ENCODE peak calls at places on chromosomes 2 and 18, in seven cellular contexts. J is dorsolateral prefrontal cortex; W is T-helper 9 cell; K is activated naive CD4-positive, alpha-beta T cell; A is cardiac muscle cell; N is cardiac fibroblast; P is DMS79 treated with DMSO at 0.1 percent for 48 hours. M is an unnamed sample.
A peak's percentile ranks its signal among the peaks of the same experiment; 100 is the strongest.

GRCh38 chr2:151904807-151905206 is 76.6 kb upstream of the ARL5A start:
- DNase-seq in N (no peak), A (no peak), P (no peak), W (no peak), J (no peak), K (no peak), M (peak; percentile 9)

GRCh38 chr2:106193491-106193976 is 567 bp downstream of the UXS1 start:
- DNase-seq in N (no peak), P (peak; percentile 35), A (no peak), K (peak; percentile 57), W (peak; percentile 21), J (no peak), M (no peak)

GRCh38 chr2:121164042-121164441 is 121.0 kb downstream of the TFCP2L1 start:
- DNase-seq in K (no peak), A (no peak), W (no peak), N (no peak), P (no peak), J (no peak), M (no peak)

GRCh38 chr18:32308493-32309120 is 118.8 kb downstream of the MEP1B start:
- DNase-seq in N (peak; percentile 93), P (no peak), J (no peak), K (no peak), A (peak; percentile 93), W (no peak), M (no peak)

GRCh38 chr2:209383212-209383611 is 40.6 kb upstream of the MAP2 start:
- DNase-seq in J (no peak), P (no peak), K (no peak), N (peak; percentile 92), W (no peak), A (peak; percentile 76), M (no peak)

GRCh38 chr18:67600181-67600631 is 83.7 kb upstream of the DSEL start:
- DNase-seq in J (no peak), K (no peak), A (peak; percentile 56), P (no peak), W (no peak), N (peak; percentile 83), M (no peak)

GRCh38 chr2:39696838-39697237 is 31.1 kb downstream of the TMEM178A start:
- DNase-seq in A (peak; percentile 85), J (no peak), N (peak; percentile 94), P (no peak), W (no peak), K (no peak), M (peak; percentile 6)

GRCh38 chr2:50529600-50530218 is 502.2 kb downstream of the NRXN1 start:
- DNase-seq in J (no peak), P (peak; percentile 46), W (no peak), K (no peak), A (peak; percentile 62), N (peak; percentile 65), M (no peak)

GRCh38 chr2:187580462-187581124 is 26.4 kb upstream of the TFPI start:
- DNase-seq in A (peak; percentile 88), W (no peak), P (no peak), J (no peak), N (peak; percentile 92), K (no peak), M (no peak)

GRCh38 chr2:211881449-211881848 is 657.2 kb downstream of the ERBB4 start:
- DNase-seq in K (no peak), N (no peak), W (no peak), P (no peak), J (no peak), A (no peak), M (no peak)

GRCh38 chr2:163200726-163201125 is 362.2 kb upstream of the KCNH7 start:
- DNase-seq in N (no peak), W (no peak), K (no peak), J (no peak), A (no peak), P (no peak), M (no peak)

GRCh38 chr2:98585386-98585785 is 22.9 kb downstream of the COA5 start:
- DNase-seq in W (no peak), K (no peak), P (no peak), J (no peak), N (no peak), A (no peak), M (no peak)

GRCh38 chr2:8154936-8155335 is 526.9 kb upstream of the ID2 start:
- DNase-seq in W (no peak), A (no peak), K (no peak), J (no peak), N (peak; percentile 67), P (no peak), M (no peak)

GRCh38 chr2:234961784-234962183 is 10.0 kb downstream of the SH3BP4 start:
- DNase-seq in A (no peak), J (no peak), K (no peak), W (no peak), P (no peak), N (no peak), M (no peak)

GRCh38 chr2:190534310-190535118 is at the start of gene NEMP2:
- DNase-seq in N (peak; percentile 54), K (peak; percentile 74), P (peak; percentile 88), J (peak; percentile 58), W (peak; percentile 61), A (peak; percentile 80), M (peak; percentile 66)

GRCh38 chr18:62324917-62325805 is at the start of gene TNFRSF11A:
- DNase-seq in A (no peak), N (peak; percentile 5), P (peak; percentile 10), J (no peak), W (peak; percentile 55), K (peak; percentile 6), M (no peak)

GRCh38 chr2:26450031-26450635 is 27.8 kb downstream of the OTOF start:
- DNase-seq in A (no peak), J (no peak), W (no peak), P (no peak), K (no peak), N (no peak), M (no peak)

GRCh38 chr18:58674863-58675472 is 3.7 kb downstream of the MALT1 start:
- DNase-seq in A (peak; percentile 25), W (no peak), J (no peak), N (no peak), P (no peak), K (no peak), M (no peak)

GRCh38 chr18:44823286-44823685 is 142.6 kb downstream of the SETBP1 start:
- DNase-seq in K (no peak), W (no peak), N (no peak), A (no peak), P (no peak), J (no peak), M (no peak)

GRCh38 chr2:39913648-39914456 is 134.8 kb upstream of the THUMPD2 start:
- DNase-seq in A (peak; percentile 86), N (peak; percentile 90), P (peak; percentile 78), W (no peak), K (no peak), J (no peak), M (no peak)

GRCh38 chr2:38533757-38534545 is 68.8 kb downstream of the HNRNPLL start:
- DNase-seq in A (no peak), P (no peak), W (no peak), N (no peak), K (no peak), J (no peak), M (no peak)

GRCh38 chr2:203446071-203446481 is 89.0 kb downstream of the RAPH1 start:
- DNase-seq in P (no peak), W (no peak), K (no peak), N (peak; percentile 86), A (peak; percentile 63), J (no peak), M (no peak)

GRCh38 chr2:237213325-237214040 is 127.8 kb downstream of the COPS8 start:
- DNase-seq in K (no peak), W (no peak), A (peak; percentile 88), J (no peak), P (no peak), N (peak; percentile 92), M (no peak)

GRCh38 chr2:222572761-222573174 is 83.1 kb downstream of the FARSB start:
- DNase-seq in W (no peak), N (peak; percentile 61), A (peak; percentile 75), J (no peak), K (no peak), P (no peak), M (no peak)

GRCh38 chr2:239298126-239298804 is 102.6 kb downstream of the HDAC4 start:
- DNase-seq in J (peak; percentile 28), W (peak; percentile 59), A (no peak), P (no peak), N (no peak), K (no peak), M (no peak)

GRCh38 chr18:27746241-27746640 is 430.7 kb downstream of the CDH2 start:
- DNase-seq in P (no peak), W (no peak), K (no peak), N (no peak), J (no peak), A (no peak), M (no peak)

GRCh38 chr2:34242741-34243123 is 643.6 kb upstream of the FAM98A start:
- DNase-seq in W (no peak), N (no peak), K (no peak), J (no peak), P (no peak), A (no peak), M (no peak)

M was measured in substantia nigra.